ENCODE peak calls at places on chromosomes 2 and 18, in eight cellular contexts. V is astrocyte of the spinal cord, I is mucosa of descending colon, T is fibroblast of lung, M is right lobe of liver, J is HepG2, X is Calu3, A is CD14-positive monocyte. R is an unnamed sample.
A peak's percentile ranks its signal among the peaks of the same experiment; 100 is the strongest.

GRCh38 chr2:96773922-96774321 is 13.2 kb downstream of the CNNM4 start:
- DNase-seq in V (no peak), I (peak; percentile 72), T (no peak), M (no peak), J (no peak), X (no peak), A (no peak), R (no peak)

GRCh38 chr2:101570121-101570520 is 95.2 kb upstream of the RFX8 start:
- DNase-seq in V (no peak), I (no peak), T (peak; percentile 58), M (no peak), J (no peak), X (no peak), A (no peak), R (no peak)

GRCh38 chr2:100359576-100359975 is 37.3 kb upstream of the LONRF2 start:
- DNase-seq in V (no peak), I (no peak), T (no peak), M (no peak), J (no peak), X (no peak), A (no peak), R (no peak)

GRCh38 chr2:11945139-11946126 is 199.0 kb downstream of the LPIN1 start:
- DNase-seq in V (no peak), I (no peak), T (no peak), M (no peak), J (no peak), X (no peak), A (no peak), R (no peak)

GRCh38 chr2:127024769-127025356 is 82.1 kb downstream of the BIN1 start:
- DNase-seq in V (peak; percentile 36), I (no peak), T (no peak), M (no peak), J (no peak), X (no peak), A (no peak), R (no peak)

GRCh38 chr2:221943078-221943810 is 355.6 kb downstream of the PAX3 start:
- DNase-seq in V (peak; percentile 86), I (no peak), T (peak; percentile 83), M (no peak), J (no peak), X (peak; percentile 1), A (no peak), R (no peak)

GRCh38 chr2:107020386-107020785 is 134.4 kb upstream of the ST6GAL2 start:
- DNase-seq in V (no peak), I (no peak), T (no peak), M (no peak), J (no peak), X (no peak), A (no peak), R (no peak)

GRCh38 chr2:41710944-41711343 is 336.9 kb upstream of the PKDCC start:
- DNase-seq in V (no peak), I (no peak), T (no peak), M (no peak), J (no peak), X (no peak), A (no peak), R (no peak)

GRCh38 chr2:172249986-172250385 is 147.3 kb upstream of the DLX2 start:
- DNase-seq in V (peak; percentile 83), I (no peak), T (peak; percentile 76), M (no peak), J (no peak), X (no peak), A (no peak), R (no peak)

GRCh38 chr2:108565778-108566375 is 31.6 kb downstream of the LIMS1 start:
- DNase-seq in V (no peak), I (no peak), T (no peak), M (no peak), J (no peak), X (no peak), A (no peak), R (no peak)

GRCh38 chr2:72778410-72778809 is 47.4 kb downstream of the EXOC6B start:
- DNase-seq in V (peak; percentile 33), I (no peak), T (peak; percentile 31), M (no peak), J (peak; percentile 67), X (no peak), A (no peak), R (no peak)

GRCh38 chr18:30406728-30407127 is 635.8 kb downstream of the DSC3 start:
- DNase-seq in V (peak; percentile 23), I (no peak), T (peak; percentile 3), M (no peak), J (no peak), X (no peak), A (no peak), R (no peak)

GRCh38 chr18:3604626-3605408 is 154.8 kb downstream of the TGIF1 start:
- DNase-seq in V (peak; percentile 95), I (no peak), T (peak; percentile 97), M (no peak), J (peak; percentile 93), X (peak; percentile 31), A (peak; percentile 61), R (no peak)

GRCh38 chr2:156803243-156803642 is 367.1 kb downstream of the GPD2 start:
- DNase-seq in V (no peak), I (no peak), T (no peak), M (peak; percentile 50), J (no peak), X (no peak), A (no peak), R (no peak)

GRCh38 chr2:70777450-70777849 is 9.4 kb upstream of the ADD2 start:
- DNase-seq in V (no peak), I (no peak), T (no peak), M (no peak), J (no peak), X (no peak), A (no peak), R (no peak)

GRCh38 chr18:477565-477964 is 22.9 kb downstream of the COLEC12 start:
- DNase-seq in V (no peak), I (no peak), T (no peak), M (no peak), J (peak; percentile 27), X (peak; percentile 66), A (no peak), R (no peak)

GRCh38 chr2:234863043-234863934 is 88.5 kb upstream of the SH3BP4 start:
- DNase-seq in V (peak; percentile 56), I (no peak), T (peak; percentile 86), M (peak; percentile 79), J (peak; percentile 88), X (no peak), A (no peak), R (no peak)

GRCh38 chr2:111918383-111918806 is 20.0 kb downstream of the MERTK start:
- DNase-seq in V (peak; percentile 91), I (no peak), T (peak; percentile 97), M (no peak), J (no peak), X (no peak), A (no peak), R (no peak)

GRCh38 chr2:152962446-152962845 is 244.0 kb downstream of the ARL6IP6 start:
- DNase-seq in V (no peak), I (no peak), T (no peak), M (no peak), J (no peak), X (no peak), A (no peak), R (no peak)

GRCh38 chr2:119486886-119487285 is 37.4 kb downstream of the SCTR start:
- DNase-seq in V (no peak), I (no peak), T (no peak), M (no peak), J (no peak), X (no peak), A (no peak), R (no peak)

GRCh38 chr2:104523921-104524320 is 330.0 kb upstream of the POU3F3 start:
- DNase-seq in V (no peak), I (no peak), T (no peak), M (no peak), J (no peak), X (no peak), A (no peak), R (no peak)

GRCh38 chr2:67169417-67170140 is 227.6 kb upstream of the ETAA1 start:
- DNase-seq in V (peak; percentile 17), I (no peak), T (no peak), M (no peak), J (no peak), X (no peak), A (no peak), R (no peak)

GRCh38 chr18:60686142-60686541 is 313.6 kb upstream of the MC4R start:
- DNase-seq in V (no peak), I (no peak), T (no peak), M (no peak), J (no peak), X (no peak), A (no peak), R (no peak)

GRCh38 chr18:60684843-60685513 is 312.4 kb upstream of the MC4R start:
- DNase-seq in V (peak; percentile 36), I (no peak), T (peak; percentile 59), M (no peak), J (peak; percentile 2), X (no peak), A (no peak), R (no peak)
- TF ChIP-seq CTCF in V (peak; percentile 48), I (no peak), T (no peak), M (peak; percentile 61), J (peak; percentile 51), X (peak; percentile 41), A (peak; percentile 34), R (peak; percentile 86)

GRCh38 chr2:60336442-60337141 is 216.9 kb downstream of the BCL11A start:
- DNase-seq in V (no peak), I (no peak), T (no peak), M (no peak), J (no peak), X (no peak), A (no peak), R (no peak)
- TF ChIP-seq CTCF in V (no peak), I (no peak), T (no peak), M (no peak), J (no peak), X (no peak), A (no peak), R (no peak)

DNA sequence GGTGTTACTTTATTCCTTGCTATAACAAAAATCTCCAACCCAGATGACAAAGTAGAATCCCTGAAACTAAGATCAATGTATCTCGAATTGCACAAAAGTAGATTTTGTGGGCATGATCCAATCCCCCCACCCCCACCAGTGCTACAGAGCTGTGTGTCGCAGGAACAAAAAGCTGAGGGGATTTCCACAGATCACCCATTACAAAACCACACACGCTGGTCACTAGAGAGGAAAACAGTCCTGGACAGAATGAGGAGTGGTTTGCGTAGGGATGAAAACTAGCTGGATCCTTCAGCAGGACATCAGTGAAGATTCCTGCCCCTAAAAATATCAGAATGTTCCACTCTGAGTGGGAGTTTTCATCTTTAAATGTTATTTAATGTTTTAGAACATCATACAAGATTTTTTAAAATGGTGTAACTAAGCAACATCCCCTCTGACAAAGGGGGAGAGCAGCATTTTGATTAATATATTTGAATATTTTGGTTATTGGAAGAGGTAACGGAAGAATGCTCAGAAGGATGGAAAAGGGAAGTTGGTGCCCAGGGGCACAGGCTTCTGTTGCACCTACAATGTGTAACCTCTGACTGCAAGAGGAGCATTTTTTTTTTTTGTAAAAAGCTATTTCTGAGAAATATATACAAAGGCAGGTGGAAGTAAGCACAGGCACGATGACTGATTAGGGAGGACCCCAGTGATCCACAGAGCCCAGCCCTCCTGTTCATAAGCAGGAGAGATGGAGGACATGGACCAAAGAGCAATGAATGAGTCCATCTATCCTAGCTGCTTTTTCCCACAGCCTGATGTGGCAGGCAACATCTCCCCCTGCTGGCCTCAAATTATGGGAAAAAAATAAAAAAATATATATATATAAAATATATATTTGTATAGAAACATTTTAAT is 165.6 kb upstream of the STK17B start:
- DNase-seq in V (peak; percentile 49), I (no peak), T (peak; percentile 62), M (no peak), J (peak; percentile 10), X (peak; percentile 34), A (no peak), R (no peak)
- TF ChIP-seq CTCF in V (peak; percentile 55), I (peak; percentile 12), T (peak; percentile 57), M (peak; percentile 38), J (peak; percentile 50), X (peak; percentile 64), A (peak; percentile 61), R (peak; percentile 86)

GRCh38 chr18:59454909-59455727 is 96.1 kb upstream of the LMAN1 start:
- DNase-seq in V (no peak), I (no peak), T (no peak), M (no peak), J (no peak), X (no peak), A (no peak), R (no peak)
- TF ChIP-seq CTCF in V (no peak), I (no peak), T (no peak), M (no peak), J (no peak), X (no peak), A (no peak), R (no peak)

R was measured in chondrocyte.